ENCODE peak calls at places on chromosome 21, in four cellular contexts. C is tibial artery, P is fibroblast of lung, X is breast epithelium. U is an unnamed sample.
A peak's percentile ranks its signal among the peaks of the same experiment; 100 is the strongest.

GRCh38 chr21:30268608-30269197 is 14.0 kb downstream of the KRTAP24-1 start:
- DNase-seq in X (no peak), P (no peak), C (no peak), U (no peak)

GRCh38 chr21:42513985-42514882 is 582 bp downstream of the SLC37A1 start:
- DNase-seq in P (no peak), C (peak; percentile 66), X (peak; percentile 40), U (no peak)

GRCh38 chr21:43361127-43361492 is 65.8 kb downstream of the SIK1 start:
- DNase-seq in P (peak; percentile 54), X (peak; percentile 60), C (no peak), U (no peak)

GRCh38 chr21:25307489-25307888 is 299.8 kb downstream of the MRPL39 start:
- DNase-seq in P (peak; percentile 41), C (no peak), X (no peak), U (no peak)

GRCh38 chr21:43858806-43859648 is 6.0 kb upstream of the AGPAT3 start:
- DNase-seq in P (no peak), X (no peak), C (no peak), U (no peak)

GRCh38 chr21:30044447-30045064 is 104.8 kb upstream of the GRIK1 start:
- DNase-seq in C (no peak), P (peak; percentile 25), X (no peak), U (no peak)

GRCh38 chr21:23475518-23476189 is 2131.6 kb downstream of the MRPL39 start:
- DNase-seq in P (peak; percentile 5), C (no peak), X (no peak), U (no peak)

GRCh38 chr21:43766734-43767497 is 9.2 kb downstream of the CSTB start:
- DNase-seq in C (no peak), P (no peak), X (no peak), U (no peak)

GRCh38 chr21:14213164-14213563 is 2.4 kb upstream of the LIPI start:
- DNase-seq in C (no peak), P (no peak), X (no peak), U (no peak)

GRCh38 chr21:26116456-26117011 is 54.0 kb downstream of the APP start:
- DNase-seq in C (no peak), P (peak; percentile 57), X (no peak), U (no peak)

GRCh38 chr21:37263827-37264226 is 3.3 kb downstream of the VPS26C start:
- DNase-seq in P (no peak), C (no peak), X (no peak), U (no peak)
- H3K27ac ChIP-seq in P (no peak overlapping the region), C (no peak overlapping the region), X (no peak overlapping the region), U (peak overlapping the region; percentile 31)

GRCh38 chr21:44931137-44931500 is 8.7 kb upstream of the SLX9 start:
- DNase-seq in P (peak; percentile 45), X (no peak), C (peak; percentile 67), U (no peak)
- H3K4me1 ChIP-seq in P (peaks cover 14% of the 10 kb centered on the region), X (peaks cover 30% of the 10 kb centered on the region), C (peaks cover 48% of the 10 kb centered on the region), U (peaks cover 27% of the 10 kb centered on the region)

GRCh38 chr21:33880626-33881025 is 35.0 kb downstream of the ATP5PO start:
- DNase-seq in C (no peak), P (no peak), X (no peak), U (no peak)

GRCh38 chr21:33886316-33886715 is 29.3 kb downstream of the ATP5PO start:
- DNase-seq in C (no peak), X (peak; percentile 78), P (no peak), U (no peak)

GRCh38 chr21:33881689-33882440 is 33.7 kb downstream of the ATP5PO start:
- DNase-seq in X (no peak), C (no peak), P (no peak), U (no peak)

GRCh38 chr21:33885158-33885514 is 30.5 kb downstream of the ATP5PO start:
- DNase-seq in C (no peak), X (no peak), P (no peak), U (no peak)

GRCh38 chr21:33884361-33885157 is 31.0 kb downstream of the ATP5PO start:
- DNase-seq in C (no peak), X (peak; percentile 34), P (peak; percentile 29), U (no peak)
- H3K4me3 ChIP-seq in C (no peak overlapping the region), X (peak overlapping the region; percentile 17), P (no peak overlapping the region), U (peak overlapping the region; percentile 62)

GRCh38 chr21:31529406-31529805 is 130.1 kb upstream of the SOD1 start:
- DNase-seq in C (no peak), X (no peak), P (no peak), U (no peak)

GRCh38 chr21:31530364-31530763 is 129.1 kb upstream of the SOD1 start:
- DNase-seq in X (no peak), P (no peak), C (no peak), U (no peak)

GRCh38 chr21:31536138-31536537 is 123.4 kb upstream of the SOD1 start:
- DNase-seq in P (no peak), C (no peak), X (no peak), U (no peak)

GRCh38 chr21:31531967-31532366 is 127.5 kb upstream of the SOD1 start:
- DNase-seq in X (no peak), P (no peak), C (no peak), U (no peak)

GRCh38 chr21:31530918-31531705 is 128.4 kb upstream of the SOD1 start:
- DNase-seq in P (no peak), X (no peak), C (no peak), U (no peak)
- H3K27ac ChIP-seq in P (no peak overlapping the region), X (peak overlapping the region; percentile 72), C (no peak overlapping the region), U (no peak overlapping the region)

GRCh38 chr21:44923481-44924084 is 2.9 kb upstream of the ITGB2 start:
- DNase-seq in C (no peak), P (no peak), X (no peak), U (no peak)

GRCh38 chr21:44920694-44921604 is at the start of gene ITGB2:
- DNase-seq in P (no peak), C (no peak), X (no peak), U (no peak)

GRCh38 chr21:44919913-44920693 is 596 bp downstream of the ITGB2 start:
- DNase-seq in C (no peak), P (no peak), X (no peak), U (no peak)

GRCh38 chr21:44919111-44919912 is 1.4 kb downstream of the ITGB2 start:
- DNase-seq in X (no peak), C (no peak), P (no peak), U (no peak)

DNA sequence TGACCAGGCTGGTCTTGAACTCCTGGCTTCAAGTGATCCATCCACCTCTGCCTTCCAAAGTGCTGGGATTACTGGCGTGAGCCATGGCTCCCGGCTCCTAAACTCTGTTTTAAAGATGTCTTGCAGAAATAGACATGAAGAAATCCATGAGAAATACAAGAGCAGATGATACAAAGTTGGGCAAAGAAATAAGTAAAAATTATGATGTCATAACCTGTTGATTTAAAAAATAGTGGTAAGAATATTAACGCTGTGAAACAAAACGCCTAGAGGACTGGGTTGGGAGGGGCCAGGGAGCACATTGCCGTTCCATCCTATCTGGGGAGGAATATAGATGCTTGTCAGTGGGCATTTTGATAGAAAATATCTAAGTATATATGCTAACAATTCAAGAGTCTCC is 1.2 kb upstream of the ITGB2 start:
- DNase-seq in X (no peak), C (no peak), P (no peak), U (no peak)
- H3K4me1 ChIP-seq in X (peaks cover 10% of the 10 kb centered on the region), C (peaks cover 32% of the 10 kb centered on the region), P (no peaks in the 10 kb centered on the region), U (peaks cover 22% of the 10 kb centered on the region)

GRCh38 chr21:41451753-41452676 is 26.0 kb downstream of the MX1 start:
- DNase-seq in P (no peak), C (peak; percentile 24), X (no peak), U (no peak)
- H3K4me3 ChIP-seq in P (no peak overlapping the region), C (no peak overlapping the region), X (no peak overlapping the region), U (no peak overlapping the region)